ENCODE peak calls at places on chromosomes 16 and 17, in six cellular contexts. J is K562, T is SK-N-SH, H is HCT116, K is H1, Q is HepG2. V is an unnamed sample.

GRCh38 chr17:8126306-8127066 is 2.6 kb upstream of the HES7 start:
- DNase-seq in J (peak), T (peak), H (no peak), K (peak), Q (no peak), V (no peak)

GRCh38 chr16:72947379-72948237 is 100.3 kb downstream of the ZFHX3 start:
- DNase-seq in J (no peak), T (peak), H (no peak), K (no peak), Q (peak), V (no peak)

GRCh38 chr17:77666881-77667395 is 291.6 kb upstream of the TNRC6C start:
- DNase-seq in J (no peak), T (no peak), H (no peak), K (no peak), Q (no peak), V (no peak)

GRCh38 chr16:28110074-28110473 is 46.6 kb upstream of the GSG1L start:
- DNase-seq in J (no peak), T (no peak), H (no peak), K (no peak), Q (no peak), V (no peak)

GRCh38 chr17:45700171-45701090 is 83.7 kb upstream of the CRHR1 start:
- DNase-seq in J (no peak), T (no peak), H (no peak), K (no peak), Q (no peak), V (no peak)

GRCh38 chr17:14341866-14342265 is 41.0 kb downstream of the HS3ST3B1 start:
- DNase-seq in J (no peak), T (no peak), H (no peak), K (no peak), Q (no peak), V (no peak)

GRCh38 chr17:63405741-63406261 is 40.3 kb downstream of the CYB561 start:
- DNase-seq in J (peak), T (peak), H (peak), K (no peak), Q (peak), V (no peak)

GRCh38 chr17:72588561-72588960 is 467.7 kb downstream of the SOX9 start:
- DNase-seq in J (no peak), T (no peak), H (no peak), K (no peak), Q (no peak), V (no peak)

GRCh38 chr17:36592316-36592710 is 634 bp downstream of the DHRS11 start:
- DNase-seq in J (peak), T (peak), H (no peak), K (peak), Q (no peak), V (no peak)

GRCh38 chr17:9643611-9644010 is 1.7 kb upstream of the USP43 start:
- DNase-seq in J (no peak), T (no peak), H (no peak), K (no peak), Q (no peak), V (no peak)

GRCh38 chr17:3418222-3418621 is 7.1 kb downstream of the OR3A3 start:
- DNase-seq in J (no peak), T (no peak), H (no peak), K (no peak), Q (no peak), V (no peak)

GRCh38 chr17:65550758-65551157 is 10.7 kb downstream of the AXIN2 start:
- DNase-seq in J (no peak), T (no peak), H (no peak), K (no peak), Q (no peak), V (no peak)

GRCh38 chr16:27431773-27432599 is 30.0 kb downstream of the IL21R start:
- DNase-seq in J (no peak), T (no peak), H (no peak), K (peak), Q (no peak), V (no peak)

GRCh38 chr17:59439261-59439660 is 107.8 kb downstream of the YPEL2 start:
- DNase-seq in J (no peak), T (no peak), H (no peak), K (no peak), Q (no peak), V (no peak)

GRCh38 chr16:11263737-11264136 is 5.4 kb downstream of the TNP2 start:
- DNase-seq in J (no peak), T (no peak), H (no peak), K (no peak), Q (no peak), V (no peak)

GRCh38 chr17:36152639-36153120 is 23.8 kb downstream of the TBC1D3B start:
- DNase-seq in J (no peak), T (no peak), H (no peak), K (no peak), Q (no peak), V (no peak)

GRCh38 chr17:57628421-57628820 is 116.7 kb downstream of the CCDC182 start:
- DNase-seq in J (no peak), T (no peak), H (no peak), K (no peak), Q (no peak), V (no peak)

GRCh38 chr17:7932949-7933348 is 943 bp downstream of the CNTROB start:
- DNase-seq in J (peak), T (no peak), H (no peak), K (peak), Q (peak), V (no peak)

GRCh38 chr17:76121932-76122383 is 18.4 kb upstream of the EXOC7 start:
- DNase-seq in J (no peak), T (no peak), H (no peak), K (peak), Q (no peak), V (no peak)

GRCh38 chr17:83189673-83190385 is 110.4 kb downstream of the METRNL start:
- DNase-seq in J (no peak), T (no peak), H (no peak), K (peak), Q (peak), V (no peak)

GRCh38 chr16:10828851-10829331 is 10.3 kb upstream of the TVP23A start:
- DNase-seq in J (no peak), T (peak), H (no peak), K (peak), Q (no peak), V (no peak)

GRCh38 chr16:13343981-13344380 is 442.6 kb downstream of the SHISA9 start:
- DNase-seq in J (no peak), T (no peak), H (no peak), K (no peak), Q (no peak), V (no peak)

GRCh38 chr17:28951991-28952975 is 965 bp upstream of the PHF12 start:
- DNase-seq in J (peak), T (peak), H (peak), K (peak), Q (peak), V (peak)

GRCh38 chr17:4342535-4342934 is 23.9 kb downstream of the UBE2G1 start:
- DNase-seq in J (no peak), T (no peak), H (no peak), K (no peak), Q (no peak), V (no peak)

GRCh38 chr16:73172621-73173312 is 124.8 kb upstream of the ZFHX3 start:
- DNase-seq in J (peak), T (peak), H (no peak), K (peak), Q (no peak), V (no peak)

GRCh38 chr16:50559804-50560514 is 11.8 kb downstream of the NKD1 start:
- DNase-seq in J (no peak), T (no peak), H (no peak), K (no peak), Q (no peak), V (no peak)

GRCh38 chr16:68296693-68297092 is 14.1 kb downstream of the SLC7A6OS start:
- DNase-seq in J (no peak), T (no peak), H (no peak), K (no peak), Q (no peak), V (no peak)

GRCh38 chr17:75059369-75060345 is 12.6 kb downstream of the KCTD2 start:
- DNase-seq in J (peak), T (peak), H (no peak), K (no peak), Q (peak), V (no peak)

DNA sequence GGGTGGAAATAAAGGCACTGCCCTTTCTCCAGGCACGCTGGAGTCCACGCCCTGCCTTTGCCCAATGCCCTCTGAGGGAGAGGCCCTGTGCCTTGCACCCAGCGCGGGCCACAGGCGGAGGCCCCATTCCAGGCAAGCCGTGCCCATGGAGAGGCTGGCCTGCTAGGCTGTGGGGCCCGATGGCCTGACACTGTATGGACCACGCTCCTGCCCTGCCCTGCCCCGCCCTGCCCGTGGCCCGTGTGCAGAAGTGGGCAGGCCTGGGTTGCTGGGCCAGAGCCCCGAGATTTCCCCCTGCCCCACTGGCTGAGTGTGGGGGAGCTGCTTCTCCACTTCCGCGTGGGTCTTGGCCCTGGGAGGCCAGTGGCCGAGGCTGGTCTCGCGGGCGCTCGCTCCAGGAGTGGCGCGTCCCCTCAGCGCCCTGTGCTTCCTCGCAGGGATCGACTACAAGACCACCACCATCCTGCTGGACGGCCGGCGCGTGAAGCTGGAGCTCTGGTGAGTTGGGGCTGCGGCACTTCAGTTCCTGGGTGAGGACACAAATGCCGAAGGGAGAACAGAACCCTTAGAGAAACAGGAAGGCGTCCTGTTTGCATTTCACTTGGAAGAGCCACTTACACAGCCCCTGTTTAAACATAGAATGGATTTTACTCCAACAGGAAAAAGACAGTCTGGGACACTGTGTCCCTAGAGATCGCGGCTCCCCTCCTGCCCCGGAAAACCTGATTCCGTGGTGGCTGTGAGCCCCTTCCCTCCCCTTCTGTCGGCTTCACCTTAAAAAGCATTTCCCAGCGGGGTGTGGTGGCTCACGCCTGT is 13.8 kb upstream of the WFIKKN1 start:
- DNase-seq in J (no peak), T (no peak), H (no peak), K (no peak), Q (no peak), V (no peak)
- TF ChIP-seq SIN3A in J (no peak), T (no peak), H (no peak), K (no peak), Q (no peak), V (no peak)

GRCh38 chr16:48405907-48406306 is 20.7 kb upstream of the SIAH1 start:
- DNase-seq in J (no peak), T (no peak), H (no peak), K (no peak), Q (peak), V (no peak)
- TF ChIP-seq MAX in J (no peak), T (no peak), H (no peak), K (no peak), Q (no peak), V (no peak)

DNA sequence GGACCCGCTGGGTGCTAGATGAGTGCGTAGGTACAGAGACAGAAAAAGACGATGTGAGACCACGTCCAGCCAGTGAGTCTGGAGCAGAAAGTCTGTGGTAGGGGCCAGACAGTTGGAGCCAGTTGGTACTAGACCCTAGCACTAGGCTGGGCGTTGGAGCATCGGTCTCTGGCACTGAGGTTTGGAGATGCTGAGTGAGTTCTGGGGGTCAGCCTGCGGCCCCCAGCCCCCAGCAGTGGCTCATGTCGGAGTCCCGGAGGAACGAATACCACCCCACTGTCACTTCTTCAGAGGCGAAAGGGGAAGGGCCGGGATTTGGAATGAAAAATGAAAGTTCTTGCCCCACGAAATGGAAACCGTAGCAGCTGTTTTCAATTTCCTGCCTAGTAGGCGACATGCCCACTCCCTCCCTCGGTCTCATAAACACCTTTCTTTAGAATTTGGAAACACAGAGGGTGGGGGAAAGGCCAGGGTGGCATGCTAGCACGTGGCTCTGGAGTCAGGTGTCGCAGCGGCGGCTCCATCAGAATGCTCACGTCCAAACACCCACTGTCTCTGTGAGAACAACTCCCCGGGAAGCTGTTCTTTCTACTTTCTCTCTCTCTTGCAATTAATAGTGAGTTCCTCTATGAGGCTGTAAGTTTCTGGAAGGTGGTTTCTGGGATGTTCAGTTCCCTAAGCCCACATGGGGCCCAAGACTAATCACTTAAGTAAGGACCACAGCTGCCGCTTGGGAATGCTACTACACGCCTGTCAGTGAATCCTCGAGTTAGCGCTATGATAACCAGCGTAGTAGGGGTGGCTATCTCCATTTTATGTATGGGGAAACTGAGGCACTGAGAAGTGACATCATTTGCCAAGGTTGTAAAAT is 96.9 kb downstream of the IRF8 start:
- DNase-seq in J (no peak), T (no peak), H (no peak), K (no peak), Q (no peak), V (peak)
- TF ChIP-seq SIN3A in J (no peak), T (no peak), H (no peak), K (no peak), Q (no peak), V (peak)

GRCh38 chr16:48047755-48048154 is 108.0 kb downstream of the ABCC12 start:
- DNase-seq in J (no peak), T (no peak), H (no peak), K (no peak), Q (no peak), V (no peak)
- TF ChIP-seq MAX in J (no peak), T (no peak), H (no peak), K (no peak), Q (no peak), V (no peak)

DNA sequence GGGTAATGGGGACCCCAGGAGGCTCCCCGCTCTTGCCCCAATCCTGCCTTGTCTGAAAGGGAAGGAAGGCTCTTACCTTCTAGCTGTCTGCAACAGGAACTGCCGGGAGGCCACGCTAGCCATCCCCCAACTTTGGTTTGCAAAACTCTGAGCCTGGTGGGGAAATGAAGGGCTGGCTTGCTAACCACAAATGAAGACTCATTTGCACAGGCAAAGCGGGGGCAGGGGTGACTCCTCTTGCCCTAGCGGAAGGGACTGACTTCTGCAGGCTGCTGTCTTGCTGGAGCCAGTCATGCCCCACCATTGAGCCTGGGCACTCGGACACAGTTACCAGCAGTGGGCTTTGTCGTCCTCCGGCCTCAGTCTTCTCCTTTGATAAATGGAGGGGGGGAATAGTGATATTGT is 52.6 kb downstream of the PLCG2 start:
- DNase-seq in J (no peak), T (no peak), H (no peak), K (no peak), Q (no peak), V (peak)
- TF ChIP-seq SIN3A in J (no peak), T (no peak), H (no peak), K (no peak), Q (no peak), V (no peak)

GRCh38 chr17:50147841-50148225 is 2.6 kb downstream of the PPP1R9B start:
- DNase-seq in J (no peak), T (peak), H (no peak), K (peak), Q (peak), V (no peak)

GRCh38 chr17:50149099-50149424 is 1.4 kb downstream of the PPP1R9B start:
- DNase-seq in J (no peak), T (no peak), H (no peak), K (no peak), Q (no peak), V (no peak)

GRCh38 chr17:50149425-50150353 is 788 bp downstream of the PPP1R9B start:
- DNase-seq in J (no peak), T (peak), H (no peak), K (no peak), Q (no peak), V (no peak)

GRCh38 chr17:50146927-50147640 is 3.4 kb downstream of the PPP1R9B start:
- DNase-seq in J (no peak), T (no peak), H (no peak), K (no peak), Q (no peak), V (no peak)

GRCh38 chr17:50148226-50149098 is 2.0 kb downstream of the PPP1R9B start:
- DNase-seq in J (peak), T (peak), H (no peak), K (no peak), Q (peak), V (peak)
- TF ChIP-seq MAX in J (peak), T (peak), H (peak), K (peak), Q (peak), V (peak)

DNA sequence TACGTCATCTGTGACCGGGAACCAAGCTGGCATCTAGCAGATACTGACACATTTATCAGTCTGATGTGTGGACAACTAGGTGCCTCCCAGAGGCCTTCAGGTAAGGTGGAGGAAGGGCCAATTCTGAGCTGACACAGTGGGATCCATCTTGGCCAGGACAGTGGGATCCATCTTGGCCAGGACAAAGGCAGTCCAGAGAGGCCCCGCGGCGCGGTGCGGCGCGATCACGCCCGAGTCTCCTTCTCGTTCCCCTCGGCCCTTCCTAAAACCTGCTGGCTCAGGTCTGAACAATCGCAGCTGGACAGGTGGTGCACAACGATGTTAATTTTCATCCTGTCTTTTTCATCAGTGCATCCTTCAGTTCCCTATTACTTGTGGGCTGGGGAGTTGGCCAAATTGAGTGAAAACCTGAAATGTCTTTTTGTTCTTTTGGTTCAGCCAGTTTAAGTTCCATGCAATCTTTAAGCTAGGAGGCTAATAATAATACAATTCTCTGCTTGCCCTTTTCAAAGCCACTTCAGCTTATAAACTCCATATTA is 486 bp upstream of the WSB1 start:
- DNase-seq in J (peak), T (no peak), H (no peak), K (no peak), Q (no peak), V (no peak)
- TF ChIP-seq SIN3A in J (no peak), T (no peak), H (no peak), K (no peak), Q (no peak), V (no peak)

GRCh38 chr17:614637-615546 is 99.7 kb downstream of the VPS53 start:
- DNase-seq in J (no peak), T (no peak), H (no peak), K (no peak), Q (no peak), V (no peak)
- TF ChIP-seq MAX in J (no peak), T (no peak), H (no peak), K (no peak), Q (no peak), V (no peak)